ENCODE peak calls at places on chromosomes 1 and 21, in five cellular contexts. M is hippocampal formation; V is activated CD4-positive, CD25-positive, alpha-beta regulatory T cell treated with anti-CD3 and anti-CD28 coated beads, Interleukin-2, amount 50 U/mL, for 16 hours; S is NCI-H1092; N is effector CD8-positive, alpha-beta T cell. R is an unnamed sample.

GRCh38 chr1:225378880-225379279 is 49.0 kb downstream of the LBR start:
- DNase-seq in M (no peak), S (no peak), N (no peak), V (no peak), R (no peak)

GRCh38 chr1:56188855-56189254 is 390.5 kb downstream of the PLPP3 start:
- DNase-seq in M (no peak), S (no peak), N (no peak), V (no peak), R (no peak)

GRCh38 chr1:2363847-2364513 is 27.4 kb downstream of the MORN1 start:
- DNase-seq in S (no peak), N (no peak), V (no peak), M (no peak), R (no peak)

GRCh38 chr1:86753700-86754099 is 49.3 kb downstream of the SH3GLB1 start:
- DNase-seq in N (no peak), V (no peak), S (no peak), M (no peak), R (no peak)

GRCh38 chr1:86394416-86394815 is 1.7 kb downstream of the ODF2L start:
- DNase-seq in S (no peak), M (no peak), V (no peak), N (no peak), R (no peak)

GRCh38 chr1:107450899-107451664 is 310.2 kb downstream of the NTNG1 start:
- DNase-seq in V (no peak), M (no peak), N (no peak), S (no peak), R (no peak)

GRCh38 chr1:21273743-21274142 is 16.5 kb downstream of the ECE1 start:
- DNase-seq in V (no peak), M (no peak), N (no peak), S (no peak), R (no peak)

GRCh38 chr1:1908506-1908791 is 6.6 kb upstream of the CALML6 start:
- DNase-seq in S (no peak), N (no peak), V (no peak), M (no peak), R (no peak)

GRCh38 chr21:42317826-42318746 is 2.9 kb upstream of the TFF3 start:
- DNase-seq in N (no peak), V (no peak), S (peak; percentile 71), M (no peak), R (no peak)

GRCh38 chr1:162003825-162004205 is 19.9 kb downstream of the OLFML2B start:
- DNase-seq in M (peak; percentile 27), S (no peak), V (no peak), N (no peak), R (no peak)

GRCh38 chr21:25412090-25412489 is 195.2 kb downstream of the MRPL39 start:
- DNase-seq in N (no peak), V (no peak), S (no peak), M (no peak), R (no peak)

GRCh38 chr1:151720190-151720953 is 950 bp upstream of the RIIAD1 start:
- DNase-seq in S (no peak), V (no peak), N (no peak), M (no peak), R (no peak)

GRCh38 chr21:42983102-42983501 is 8.7 kb downstream of the PKNOX1 start:
- DNase-seq in N (no peak), V (no peak), S (no peak), M (no peak), R (no peak)

GRCh38 chr21:44886113-44887075 is 12.9 kb upstream of the PTTG1IP start:
- DNase-seq in S (no peak), V (no peak), M (no peak), N (no peak), R (no peak)

GRCh38 chr1:187617776-187618175 is 789.0 kb downstream of the PLA2G4A start:
- DNase-seq in N (no peak), M (no peak), V (no peak), S (no peak), R (no peak)

GRCh38 chr1:32486463-32487113 is 21.7 kb downstream of the ZBTB8B start:
- DNase-seq in S (no peak), V (no peak), N (no peak), M (no peak), R (peak; percentile 15)

GRCh38 chr1:145545055-145545454 is 62.7 kb upstream of the GPR89A start:
- DNase-seq in V (no peak), N (no peak), S (no peak), M (no peak), R (no peak)

GRCh38 chr21:34670220-34670961 is 1.6 kb downstream of the CLIC6 start:
- DNase-seq in M (no peak), V (no peak), N (no peak), S (no peak), R (no peak)

GRCh38 chr1:11967028-11967547 is 13.2 kb upstream of the MFN2 start:
- DNase-seq in N (no peak), V (no peak), S (peak; percentile 53), M (no peak), R (no peak)

GRCh38 chr1:201626629-201627275 is 87.8 kb downstream of the NAV1 start:
- DNase-seq in S (no peak), M (no peak), N (no peak), V (no peak), R (no peak)

GRCh38 chr21:36126166-36126565 is 8.7 kb upstream of the CBR3 start:
- DNase-seq in M (no peak), N (no peak), S (no peak), V (no peak), R (no peak)

GRCh38 chr1:201882665-201883132 is 6.0 kb upstream of the SHISA4 start:
- DNase-seq in V (no peak), S (no peak), M (no peak), N (no peak), R (no peak)

GRCh38 chr1:28370220-28371010 is 875 bp downstream of the PHACTR4 start:
- DNase-seq in V (no peak), N (no peak), M (no peak), S (peak; percentile 12), R (no peak)

GRCh38 chr1:245810181-245810727 is 655.5 kb downstream of the KIF26B start:
- DNase-seq in V (no peak), M (no peak), N (no peak), S (no peak), R (no peak)

GRCh38 chr1:236603896-236604217 is 459 bp downstream of the HEATR1 start:
- DNase-seq in M (no peak), S (no peak), V (no peak), N (no peak), R (no peak)

GRCh38 chr1:1021860-1022259 is 1.9 kb downstream of the AGRN start:
- DNase-seq in M (no peak), V (no peak), S (no peak), N (no peak), R (no peak)

GRCh38 chr1:173210273-173210672 is 3.1 kb upstream of the TNFSF4 start:
- DNase-seq in S (no peak), N (no peak), V (no peak), M (no peak), R (no peak)

GRCh38 chr1:54406339-54407181 is at the start of gene SSBP3:
- DNase-seq in N (peak; percentile 78), S (peak; percentile 69), V (peak; percentile 75), M (peak; percentile 90), R (peak; percentile 83)

R was measured in NCI-H1048.